ENCODE peak calls at places on chromosomes 11 and 22, in nine cellular contexts. M is heart left ventricle, T is body of pancreas, R is sigmoid colon, Q is IMR-90, U is right lobe of liver, Y is transverse colon, S is tibial nerve, W is stomach. F is an unnamed sample.
A peak's percentile ranks its signal among the peaks of the same experiment; 100 is the strongest.

GRCh38 chr22:28299760-28300159 is 379.9 kb downstream of the TTC28 start:
- DNase-seq in S (no peak), M (peak; percentile 32), T (peak; percentile 14), Y (no peak), R (no peak), Q (peak; percentile 42), W (no peak), U (no peak), F (no peak)

GRCh38 chr11:78855146-78855545 is 280.5 kb upstream of the NARS2 start:
- DNase-seq in S (no peak), W (no peak), U (no peak), Y (no peak), Q (no peak), M (no peak), R (no peak), T (no peak), F (no peak)

GRCh38 chr11:111748035-111748804 is 18.0 kb downstream of the PPP2R1B start:
- DNase-seq in T (no peak), M (no peak), W (no peak), Y (no peak), Q (no peak), S (no peak), U (no peak), R (no peak), F (no peak)

GRCh38 chr11:28289444-28289843 is 181.3 kb downstream of the METTL15 start:
- DNase-seq in S (no peak), Q (no peak), Y (no peak), W (no peak), M (no peak), R (no peak), U (no peak), T (no peak), F (no peak)

GRCh38 chr11:111064118-111064517 is 181.4 kb upstream of the POU2AF2 start:
- DNase-seq in Y (no peak), U (no peak), R (no peak), M (no peak), W (no peak), S (no peak), Q (peak; percentile 92), T (no peak), F (no peak)

GRCh38 chr11:134228625-134229024 is 4.2 kb downstream of the VPS26B start:
- DNase-seq in M (no peak), W (no peak), Y (no peak), Q (no peak), R (no peak), S (no peak), T (no peak), U (no peak), F (no peak)

GRCh38 chr11:68750197-68750987 is 928 bp downstream of the TESMIN start:
- DNase-seq in Q (no peak), U (no peak), T (peak; percentile 18), R (no peak), W (no peak), S (no peak), M (no peak), Y (peak; percentile 24), F (no peak)

GRCh38 chr11:89381094-89381493 is 110.1 kb downstream of the NOX4 start:
- DNase-seq in S (no peak), R (no peak), M (no peak), U (no peak), T (no peak), Q (peak; percentile 98), Y (no peak), W (no peak), F (no peak)

GRCh38 chr11:35038211-35038930 is 100.6 kb upstream of the CD44 start:
- DNase-seq in U (no peak), M (no peak), T (no peak), W (no peak), Q (no peak), S (no peak), R (no peak), Y (no peak), F (no peak)

GRCh38 chr11:35042265-35042664 is 96.7 kb upstream of the CD44 start:
- DNase-seq in S (no peak), R (no peak), Y (no peak), U (no peak), Q (no peak), M (no peak), W (no peak), T (no peak), F (no peak)

GRCh38 chr11:35041070-35041554 is 97.9 kb upstream of the CD44 start:
- DNase-seq in M (no peak), W (no peak), T (no peak), R (no peak), S (no peak), Y (no peak), Q (no peak), U (no peak), F (no peak)

GRCh38 chr11:35039076-35039475 is 99.9 kb upstream of the CD44 start:
- DNase-seq in Y (no peak), T (no peak), W (no peak), M (no peak), R (no peak), Q (no peak), U (no peak), S (no peak), F (no peak)

DNA sequence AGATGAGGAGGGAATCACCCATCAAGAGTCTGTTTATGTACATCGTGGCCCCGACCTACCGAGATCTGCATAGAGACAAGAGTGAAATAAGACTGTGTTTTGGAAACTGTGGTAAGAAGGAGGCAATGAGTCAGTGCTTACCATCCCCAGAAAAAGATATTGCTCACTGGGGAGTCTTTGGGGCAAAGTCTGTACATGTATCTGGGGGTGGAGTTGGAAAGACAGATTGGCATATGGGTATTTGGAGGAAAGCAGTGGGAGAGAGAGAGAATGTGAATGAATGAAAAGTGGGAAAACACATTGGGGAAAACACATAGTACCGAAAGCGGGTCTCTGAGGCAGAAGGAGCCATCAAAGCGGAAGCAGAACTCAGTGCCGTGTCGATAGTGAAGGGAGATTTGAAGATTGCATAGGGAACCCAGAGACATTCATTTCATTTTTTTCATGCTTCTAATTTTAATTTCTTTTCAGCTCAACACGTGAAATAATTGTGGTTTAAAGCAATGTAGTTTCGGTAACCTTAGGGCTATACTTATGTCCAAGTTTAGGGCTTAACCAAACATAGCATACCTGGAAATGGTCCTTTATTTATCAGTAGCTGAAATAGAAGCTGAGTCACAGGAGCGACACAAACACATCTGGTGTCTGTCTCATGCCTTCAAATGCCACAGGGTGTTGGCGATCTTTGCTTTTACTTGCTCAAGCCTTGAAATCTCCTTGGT is 98.6 kb upstream of the CD44 start:
- DNase-seq in R (no peak), T (peak; percentile 31), S (no peak), W (no peak), U (no peak), Q (peak; percentile 69), M (no peak), Y (no peak), F (no peak)
- H3K4me3 ChIP-seq in R (no peak overlapping the region), T (no peak overlapping the region), S (no peak overlapping the region), W (no peak overlapping the region), U (no peak overlapping the region), Q (no peak overlapping the region), M (peak overlapping the region; percentile 29), Y (no peak overlapping the region), F (no peak overlapping the region)

GRCh38 chr11:124442847-124443246 is 2.6 kb downstream of the OR8B8 start:
- DNase-seq in U (no peak), W (no peak), Y (no peak), S (no peak), M (no peak), T (no peak), Q (no peak), R (no peak), F (no peak)

GRCh38 chr11:124442442-124442841 is 3.1 kb downstream of the OR8B8 start:
- DNase-seq in S (no peak), W (no peak), U (no peak), R (no peak), M (no peak), Y (no peak), T (no peak), Q (no peak), F (no peak)

GRCh38 chr11:124440608-124441007 is 4.9 kb downstream of the OR8B8 start:
- DNase-seq in M (no peak), T (no peak), U (no peak), W (no peak), S (no peak), R (no peak), Q (no peak), Y (no peak), F (no peak)

GRCh38 chr11:124441519-124441918 is 4.0 kb downstream of the OR8B8 start:
- DNase-seq in U (no peak), M (no peak), S (no peak), W (no peak), Y (no peak), T (no peak), Q (no peak), R (no peak), F (no peak)

GRCh38 chr11:124441081-124441480 is 4.4 kb downstream of the OR8B8 start:
- DNase-seq in T (no peak), S (no peak), W (no peak), M (no peak), Y (no peak), Q (no peak), R (no peak), U (no peak), F (peak; percentile 47)
- H3K27me3 ChIP-seq in T (no peaks in the 10 kb centered on the region), S (no peaks in the 10 kb centered on the region), W (no peaks in the 10 kb centered on the region), M (no peaks in the 10 kb centered on the region), Y (no peaks in the 10 kb centered on the region), Q (no peaks in the 10 kb centered on the region), R (no peaks in the 10 kb centered on the region), U (no peaks in the 10 kb centered on the region), F (no peaks in the 10 kb centered on the region)

GRCh38 chr11:659532-660085 is 22.5 kb downstream of the DRD4 start:
- DNase-seq in R (no peak), Q (no peak), W (no peak), Y (no peak), S (no peak), T (no peak), M (no peak), U (no peak), F (no peak)
- TF ChIP-seq POLR2A in R (no peak), Q (no peak), W (no peak), Y (no peak), S (no peak), T (no peak), M (no peak), U (no peak), F (no peak)

GRCh38 chr11:129322941-129323340 is 52.7 kb upstream of the BARX2 start:
- DNase-seq in T (no peak), U (no peak), Y (no peak), M (no peak), S (no peak), R (no peak), Q (no peak), W (no peak), F (no peak)

GRCh38 chr11:129321076-129321475 is 54.6 kb upstream of the BARX2 start:
- DNase-seq in S (no peak), Y (no peak), U (no peak), M (no peak), Q (no peak), R (no peak), T (no peak), W (no peak), F (no peak)

GRCh38 chr11:129323896-129324522 is 51.6 kb upstream of the BARX2 start:
- DNase-seq in T (peak; percentile 66), R (peak; percentile 71), W (peak; percentile 43), S (peak; percentile 17), Y (peak; percentile 27), Q (peak; percentile 28), M (peak; percentile 27), U (peak; percentile 69), F (no peak)

GRCh38 chr11:129326921-129327320 is 48.7 kb upstream of the BARX2 start:
- DNase-seq in Q (no peak), U (no peak), S (no peak), T (no peak), Y (no peak), W (no peak), R (no peak), M (no peak), F (no peak)

GRCh38 chr11:129324533-129325175 is 51.0 kb upstream of the BARX2 start:
- DNase-seq in Y (peak; percentile 68), W (peak; percentile 50), M (no peak), S (peak; percentile 21), Q (no peak), R (no peak), U (peak; percentile 92), T (peak; percentile 64), F (no peak)
- H3K4me3 ChIP-seq in Y (peak overlapping the region; percentile 16), W (peak overlapping the region; percentile 12), M (peak overlapping the region; percentile 29), S (no peak overlapping the region), Q (no peak overlapping the region), R (no peak overlapping the region), U (peak overlapping the region; percentile 18), T (no peak overlapping the region), F (no peak overlapping the region)